ENCODE peak calls at places on chromosome 22, in five cellular contexts. X is left ventricle myocardium inferior, J is heart right ventricle, V is esophagus squamous epithelium, C is mucosa of descending colon. A is an unnamed sample. For H3K9me3, the result is how much of the 10 kb centered on the place peaks cover.

GRCh38 chr22:49763138-49763537 is 64.5 kb downstream of the BRD1 start:
- DNase-seq in J (no peak), V (no peak), X (no peak), C (no peak), A (peak)

GRCh38 chr22:17269224-17269606 is 50.0 kb upstream of the ADA2 start:
- DNase-seq in J (no peak), V (no peak), C (no peak), X (no peak), A (no peak)

GRCh38 chr22:23067691-23068090 is 2.6 kb upstream of the GNAZ start:
- DNase-seq in V (no peak), C (no peak), X (no peak), J (no peak), A (peak)

GRCh38 chr22:29211066-29211841 is 5.6 kb downstream of the EMID1 start:
- DNase-seq in J (no peak), C (no peak), X (no peak), V (no peak), A (no peak)

GRCh38 chr22:47634342-47634741 is 871.9 kb downstream of the TBC1D22A start:
- DNase-seq in V (no peak), C (no peak), X (no peak), J (no peak), A (no peak)

GRCh38 chr22:36102995-36103394 is 57.6 kb downstream of the APOL3 start:
- DNase-seq in C (no peak), V (no peak), X (no peak), J (no peak), A (no peak)

GRCh38 chr22:38267086-38267485 is 5.7 kb downstream of the TMEM184B start:
- DNase-seq in C (no peak), J (peak), V (no peak), X (peak), A (no peak)

GRCh38 chr22:32476286-32476685 is 1.7 kb downstream of the FBXO7 start:
- DNase-seq in J (no peak), V (no peak), C (no peak), X (no peak), A (no peak)

GRCh38 chr22:20750461-20751184 is 23.3 kb upstream of the SERPIND1 start:
- DNase-seq in V (no peak), X (peak), C (no peak), J (peak), A (no peak)

GRCh38 chr22:33873186-33873585 is 47.1 kb downstream of the LARGE1 start:
- DNase-seq in C (no peak), V (no peak), J (peak), X (peak), A (peak)

GRCh38 chr22:42324566-42324965 is 54.1 kb upstream of the TCF20 start:
- DNase-seq in J (no peak), V (no peak), X (no peak), C (no peak), A (no peak)
- H3K9me3 ChIP-seq in J (under half), V (under half), X (under half), C (under half), A (under half)

GRCh38 chr22:24175160-24175808 is 6.0 kb upstream of the SUSD2 start:
- DNase-seq in V (no peak), X (peak), J (peak), C (peak), A (peak)
- TF ChIP-seq CTCF in V (peak), X (peak), J (peak), C (peak), A (peak)

GRCh38 chr22:45262195-45262930 is 21.7 kb upstream of the KIAA0930 start:
- DNase-seq in J (no peak), C (no peak), X (no peak), V (no peak), A (no peak)
- H3K4me3 ChIP-seq in J (no peak), C (no peak), X (no peak), V (no peak), A (no peak)

GRCh38 chr22:11628651-11629511 is 3899.1 kb upstream of the OR11H1 start:
- DNase-seq in J (no peak), X (no peak), V (no peak), C (peak), A (peak)

GRCh38 chr22:11627436-11627797 is 3900.6 kb upstream of the OR11H1 start:
- DNase-seq in C (peak), X (no peak), J (no peak), V (no peak), A (peak)

GRCh38 chr22:11626422-11626773 is 3901.6 kb upstream of the OR11H1 start:
- DNase-seq in C (no peak), J (no peak), X (no peak), V (no peak), A (peak)

GRCh38 chr22:11629661-11630385 is 3898.2 kb upstream of the OR11H1 start:
- DNase-seq in C (no peak), X (no peak), J (no peak), V (no peak), A (peak)

GRCh38 chr22:11627798-11628650 is 3900.0 kb upstream of the OR11H1 start:
- DNase-seq in J (no peak), V (no peak), X (no peak), C (peak), A (peak)
- H3K9me3 ChIP-seq in J (under half), V (half or more), X (half or more), C (half or more), A (under half)

GRCh38 chr22:37206841-37207821 is 5.1 kb downstream of the SSTR3 start:
- DNase-seq in J (no peak), X (no peak), C (no peak), V (no peak), A (peak)
- TF ChIP-seq CTCF in J (no peak), X (no peak), C (no peak), V (no peak), A (no peak)